ENCODE peak calls at places on chromosomes 7 and 10, in seven cellular contexts. M is CD4-positive, alpha-beta T cell; C is thoracic aorta; E is heart right ventricle; O is WERI-Rb-1; L is tibial artery; B is fibroblast of the aortic adventitia. H is an unnamed sample.

GRCh38 chr7:117479480-117480224 is at the start of gene CFTR:
- DNase-seq in M (no peak), C (no peak), E (peak; percentile 2), O (peak; percentile 6), L (no peak), B (no peak), H (no peak)

GRCh38 chr10:89079991-89080390 is 89.4 kb downstream of the FAS start:
- DNase-seq in M (no peak), C (no peak), E (no peak), O (no peak), L (no peak), B (no peak), H (no peak)

GRCh38 chr10:62817120-62817762 is 1.1 kb upstream of the EGR2 start:
- DNase-seq in M (peak; percentile 44), C (no peak), E (peak; percentile 57), O (peak; percentile 35), L (peak; percentile 78), B (no peak), H (peak; percentile 62)

GRCh38 chr10:74244807-74245206 is 93.8 kb downstream of the ADK start:
- DNase-seq in M (no peak), C (no peak), E (no peak), O (no peak), L (no peak), B (no peak), H (no peak)

GRCh38 chr10:104267721-104268690 is 978 bp upstream of the GSTO2 start:
- DNase-seq in M (no peak), C (no peak), E (no peak), O (no peak), L (no peak), B (peak; percentile 13), H (no peak)

GRCh38 chr10:101752241-101752640 is 23.7 kb downstream of the FGF8 start:
- DNase-seq in M (no peak), C (no peak), E (no peak), O (peak; percentile 44), L (no peak), B (no peak), H (no peak)

GRCh38 chr10:62853710-62854109 is 37.5 kb upstream of the EGR2 start:
- DNase-seq in M (peak; percentile 1), C (no peak), E (no peak), O (no peak), L (no peak), B (no peak), H (no peak)

GRCh38 chr10:3465406-3465891 is 292.9 kb upstream of the PITRM1 start:
- DNase-seq in M (no peak), C (no peak), E (no peak), O (no peak), L (no peak), B (no peak), H (no peak)

GRCh38 chr7:3688061-3688460 is 387.0 kb downstream of the SDK1 start:
- DNase-seq in M (no peak), C (no peak), E (no peak), O (no peak), L (no peak), B (no peak), H (no peak)

GRCh38 chr10:29895436-29895835 is 163.9 kb downstream of the JCAD start:
- DNase-seq in M (no peak), C (peak; percentile 80), E (peak; percentile 88), O (peak; percentile 17), L (peak; percentile 92), B (peak; percentile 98), H (no peak)

GRCh38 chr7:131934452-131934851 is 378.0 kb upstream of the PODXL start:
- DNase-seq in M (no peak), C (no peak), E (no peak), O (no peak), L (no peak), B (no peak), H (no peak)

GRCh38 chr7:234041-234711 is 41.8 kb downstream of the FAM20C start:
- DNase-seq in M (no peak), C (no peak), E (peak; percentile 56), O (no peak), L (peak; percentile 90), B (peak; percentile 33), H (no peak)

GRCh38 chr10:16817125-16818019 is at the start of gene RSU1:
- DNase-seq in M (peak; percentile 100), C (peak; percentile 100), E (peak; percentile 100), O (peak; percentile 97), L (peak; percentile 100), B (peak; percentile 100), H (peak; percentile 100)
- TF ChIP-seq CTCF in M (no peak), C (no peak), E (no peak), O (no peak), L (no peak), B (no peak), H (no peak)

DNA sequence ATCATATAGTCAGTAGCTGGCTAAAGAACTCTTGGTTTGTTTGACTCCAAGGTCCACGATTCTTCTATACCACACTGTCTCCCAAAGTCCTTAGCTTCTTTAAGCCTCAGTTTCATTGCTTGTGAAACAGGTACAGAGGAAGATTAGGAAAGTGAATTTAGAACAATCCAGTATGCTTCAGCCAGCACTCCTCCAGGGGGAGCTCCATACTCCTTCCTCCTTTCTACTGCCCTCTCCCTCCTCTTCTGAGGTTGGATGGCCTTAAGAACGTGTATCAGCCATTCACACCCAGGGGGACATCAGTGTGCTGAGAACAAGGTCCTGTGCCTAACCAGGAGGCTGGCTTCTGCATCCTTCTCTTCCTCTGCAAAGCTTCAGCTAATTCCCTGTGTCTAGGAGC is 54.8 kb upstream of the CALD1 start:
- DNase-seq in M (no peak), C (no peak), E (no peak), O (no peak), L (no peak), B (peak; percentile 73), H (no peak)
- TF ChIP-seq CTCF in M (no peak), C (no peak), E (peak; percentile 58), O (peak; percentile 66), L (peak; percentile 29), B (peak; percentile 79), H (no peak)

GRCh38 chr10:45155784-45156183 is 155.1 kb downstream of the ZNF22 start:
- DNase-seq in M (no peak), C (no peak), E (no peak), O (no peak), L (no peak), B (no peak), H (no peak)
- TF ChIP-seq CTCF in M (no peak), C (no peak), E (no peak), O (no peak), L (no peak), B (no peak), H (no peak)

GRCh38 chr7:104969183-104969582 is 44.8 kb upstream of the KMT2E start:
- DNase-seq in M (no peak), C (no peak), E (no peak), O (no peak), L (no peak), B (no peak), H (no peak)

GRCh38 chr7:104972510-104972909 is 41.5 kb upstream of the KMT2E start:
- DNase-seq in M (no peak), C (no peak), E (no peak), O (no peak), L (no peak), B (peak; percentile 55), H (no peak)

GRCh38 chr7:104973227-104973626 is 40.8 kb upstream of the KMT2E start:
- DNase-seq in M (no peak), C (no peak), E (no peak), O (no peak), L (no peak), B (no peak), H (no peak)

GRCh38 chr7:104973909-104974415 is 40.0 kb upstream of the KMT2E start:
- DNase-seq in M (no peak), C (no peak), E (no peak), O (no peak), L (no peak), B (peak; percentile 95), H (no peak)

GRCh38 chr7:104971290-104972071 is 42.5 kb upstream of the KMT2E start:
- DNase-seq in M (no peak), C (no peak), E (no peak), O (no peak), L (peak; percentile 81), B (peak; percentile 71), H (no peak)
- TF ChIP-seq CTCF in M (no peak), C (peak; percentile 14), E (peak; percentile 20), O (no peak), L (no peak), B (no peak), H (no peak)

GRCh38 chr7:133854739-133855138 is 272.4 kb upstream of the LRGUK start:
- DNase-seq in M (no peak), C (no peak), E (no peak), O (no peak), L (no peak), B (peak; percentile 71), H (no peak)
- TF ChIP-seq CTCF in M (no peak), C (no peak), E (peak; percentile 60), O (peak; percentile 33), L (no peak), B (peak; percentile 31), H (no peak)

GRCh38 chr7:68800316-68800715 is 798.0 kb upstream of the AUTS2 start:
- DNase-seq in M (no peak), C (no peak), E (no peak), O (no peak), L (no peak), B (no peak), H (no peak)
- TF ChIP-seq CTCF in M (no peak), C (no peak), E (no peak), O (no peak), L (no peak), B (no peak), H (no peak)

DNA sequence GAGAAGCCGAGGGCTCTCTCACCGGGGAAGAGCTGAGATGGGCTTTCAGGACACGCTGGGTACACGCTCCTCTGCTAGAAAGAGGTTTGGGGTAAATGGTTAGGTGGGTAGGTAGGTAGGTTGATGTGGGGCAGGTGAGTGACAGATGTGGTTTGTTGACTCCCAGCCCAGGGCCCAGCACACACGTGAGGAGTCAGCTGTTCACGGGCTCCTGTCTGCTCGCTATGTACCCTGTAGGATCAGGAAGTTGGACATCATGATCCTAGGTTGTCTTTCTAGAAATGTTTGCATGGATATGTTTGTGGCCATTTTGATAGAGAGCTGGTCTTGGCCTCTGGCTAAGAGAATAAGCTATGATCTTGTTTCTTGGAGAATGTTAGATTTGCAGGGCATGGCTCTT is 109.0 kb downstream of the TACC2 start:
- DNase-seq in M (no peak), C (no peak), E (no peak), O (no peak), L (no peak), B (no peak), H (no peak)
- TF ChIP-seq CTCF in M (no peak), C (no peak), E (no peak), O (no peak), L (no peak), B (no peak), H (no peak)

H was measured in activated B cell treated with CpG ODN at 0.5 μM for 24 hours.